ENCODE peak calls at places on chromosomes 1 and 21, in four cellular contexts. One of them, this sample, is unnamed. For H3K27me3 and H3K9me3, the result is how much of the 10 kb centered on the place peaks cover.

GRCh38 chr1:165364432-165365133 is 8.1 kb upstream of the LMX1A start:
- DNase-seq in heart left ventricle: peak
- DNase-seq in H9: no peak
- DNase-seq in iPS DF 6.9: no peak
- DNase-seq in this sample: no peak

GRCh38 chr1:63326473-63327380 is 4.4 kb downstream of the FOXD3 start:
- DNase-seq in heart left ventricle: no peak
- DNase-seq in H9: peak
- DNase-seq in iPS DF 6.9: no peak
- DNase-seq in this sample: no peak

GRCh38 chr21:45074048-45074817 is at the start of gene ADARB1:
- DNase-seq in heart left ventricle: peak
- DNase-seq in H9: peak
- DNase-seq in iPS DF 6.9: no peak
- DNase-seq in this sample: peak

GRCh38 chr1:40258445-40258769 is 371 bp downstream of the ZMPSTE24 start:
- DNase-seq in heart left ventricle: no peak
- DNase-seq in H9: no peak
- DNase-seq in iPS DF 6.9: peak
- DNase-seq in this sample: no peak

GRCh38 chr1:63906053-63906704 is 132.4 kb downstream of the ROR1 start:
- DNase-seq in heart left ventricle: no peak
- DNase-seq in H9: no peak
- DNase-seq in iPS DF 6.9: no peak
- DNase-seq in this sample: no peak

GRCh38 chr1:243582321-243582720 is 267.7 kb downstream of the AKT3 start:
- DNase-seq in heart left ventricle: no peak
- DNase-seq in H9: no peak
- DNase-seq in iPS DF 6.9: no peak
- DNase-seq in this sample: no peak

GRCh38 chr1:39759436-39759726 is 11.8 kb downstream of the OXCT2 start:
- DNase-seq in heart left ventricle: no peak
- DNase-seq in H9: no peak
- DNase-seq in iPS DF 6.9: no peak
- DNase-seq in this sample: no peak

GRCh38 chr1:60169206-60169605 is 95.6 kb upstream of the C1orf87 start:
- DNase-seq in heart left ventricle: no peak
- DNase-seq in H9: no peak
- DNase-seq in iPS DF 6.9: no peak
- DNase-seq in this sample: no peak

GRCh38 chr1:154906621-154907081 is 29.9 kb downstream of the PMVK start:
- DNase-seq in heart left ventricle: no peak
- DNase-seq in H9: no peak
- DNase-seq in iPS DF 6.9: no peak
- DNase-seq in this sample: peak

GRCh38 chr21:36640260-36641244 is 58.4 kb upstream of the SIM2 start:
- DNase-seq in heart left ventricle: no peak
- DNase-seq in H9: peak
- DNase-seq in iPS DF 6.9: no peak
- DNase-seq in this sample: no peak

GRCh38 chr21:45306453-45306831 is 18.7 kb upstream of the POFUT2 start:
- DNase-seq in heart left ventricle: peak
- DNase-seq in H9: no peak
- DNase-seq in iPS DF 6.9: no peak
- DNase-seq in this sample: no peak

GRCh38 chr1:47688161-47688560 is 250.3 kb downstream of the FOXD2 start:
- DNase-seq in heart left ventricle: no peak
- DNase-seq in H9: peak
- DNase-seq in iPS DF 6.9: no peak
- DNase-seq in this sample: no peak

GRCh38 chr1:177923441-177923840 is 46.4 kb downstream of the SEC16B start:
- DNase-seq in heart left ventricle: no peak
- DNase-seq in H9: no peak
- DNase-seq in iPS DF 6.9: no peak
- DNase-seq in this sample: no peak

GRCh38 chr1:182317489-182318180 is 74.0 kb downstream of the GLUL start:
- DNase-seq in heart left ventricle: no peak
- DNase-seq in H9: no peak
- DNase-seq in iPS DF 6.9: no peak
- DNase-seq in this sample: no peak

GRCh38 chr1:36008546-36009197 is 75.2 kb upstream of the TEKT2 start:
- DNase-seq in heart left ventricle: no peak
- DNase-seq in H9: no peak
- DNase-seq in iPS DF 6.9: no peak
- DNase-seq in this sample: peak

GRCh38 chr1:11862890-11863289 is 4.1 kb upstream of the NPPB start:
- DNase-seq in heart left ventricle: no peak
- DNase-seq in H9: no peak
- DNase-seq in iPS DF 6.9: no peak
- DNase-seq in this sample: no peak

GRCh38 chr1:7613106-7613850 is 157.8 kb upstream of the VAMP3 start:
- DNase-seq in heart left ventricle: peak
- DNase-seq in H9: no peak
- DNase-seq in iPS DF 6.9: no peak
- DNase-seq in this sample: no peak

GRCh38 chr1:223129229-223129851 is 13.7 kb downstream of the TLR5 start:
- DNase-seq in heart left ventricle: peak
- DNase-seq in H9: peak
- DNase-seq in iPS DF 6.9: peak
- DNase-seq in this sample: peak

GRCh38 chr1:26471498-26472329 is 526 bp upstream of the HMGN2 start:
- DNase-seq in heart left ventricle: peak
- DNase-seq in H9: peak
- DNase-seq in iPS DF 6.9: no peak
- DNase-seq in this sample: peak

GRCh38 chr1:8247821-8248436 is 70.0 kb upstream of the SLC45A1 start:
- DNase-seq in heart left ventricle: no peak
- DNase-seq in H9: no peak
- DNase-seq in iPS DF 6.9: no peak
- DNase-seq in this sample: no peak

GRCh38 chr21:40616377-40616704 is 230.6 kb downstream of the DSCAM start:
- DNase-seq in heart left ventricle: no peak
- DNase-seq in H9: no peak
- DNase-seq in iPS DF 6.9: no peak
- DNase-seq in this sample: no peak

GRCh38 chr1:210233216-210233494 is 559 bp downstream of the SERTAD4 start:
- DNase-seq in heart left ventricle: peak
- DNase-seq in H9: no peak
- DNase-seq in iPS DF 6.9: no peak
- DNase-seq in this sample: no peak

GRCh38 chr1:64677471-64677870 is 67.4 kb upstream of the RAVER2 start:
- DNase-seq in heart left ventricle: no peak
- DNase-seq in H9: no peak
- DNase-seq in iPS DF 6.9: no peak
- DNase-seq in this sample: no peak

GRCh38 chr1:19664453-19665043 is at the start of gene HTR6:
- DNase-seq in heart left ventricle: no peak
- DNase-seq in H9: no peak
- DNase-seq in iPS DF 6.9: no peak
- DNase-seq in this sample: no peak
- H3K27me3 ChIP-seq in heart left ventricle: under half
- H3K27me3 ChIP-seq in H9: under half
- H3K27me3 ChIP-seq in iPS DF 6.9: under half
- H3K27me3 ChIP-seq in this sample: under half

DNA sequence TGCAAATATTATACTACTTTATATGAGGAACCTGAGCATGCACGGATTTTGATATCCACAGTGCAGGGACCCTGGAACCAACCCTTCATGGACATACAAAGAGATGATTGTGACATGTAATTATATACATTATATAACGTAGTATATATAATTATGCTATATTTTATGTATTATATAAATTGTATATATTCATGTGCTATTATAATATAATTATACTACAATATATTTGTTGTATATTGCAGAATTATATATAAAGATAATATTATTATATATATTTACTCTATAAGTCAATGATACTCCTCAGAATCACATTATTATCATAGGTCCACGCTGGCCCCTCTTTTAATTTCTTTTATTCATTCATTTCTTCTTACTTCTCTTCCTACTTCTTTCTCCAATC is 70.9 kb downstream of the TNFSF18 start:
- DNase-seq in heart left ventricle: no peak
- DNase-seq in H9: no peak
- DNase-seq in iPS DF 6.9: no peak
- DNase-seq in this sample: no peak
- H3K9me3 ChIP-seq in heart left ventricle: under half
- H3K9me3 ChIP-seq in H9: under half
- H3K9me3 ChIP-seq in iPS DF 6.9: under half
- H3K9me3 ChIP-seq in this sample: under half

GRCh38 chr1:9376430-9376829 is 83.7 kb downstream of the SPSB1 start:
- DNase-seq in heart left ventricle: no peak
- DNase-seq in H9: no peak
- DNase-seq in iPS DF 6.9: no peak
- DNase-seq in this sample: no peak
- H3K27ac ChIP-seq in heart left ventricle: no peak
- H3K27ac ChIP-seq in H9: no peak
- H3K27ac ChIP-seq in iPS DF 6.9: no peak
- H3K27ac ChIP-seq in this sample: no peak

GRCh38 chr1:3787745-3788605 is 8.3 kb downstream of the LRRC47 start:
- DNase-seq in heart left ventricle: no peak
- DNase-seq in H9: no peak
- DNase-seq in iPS DF 6.9: no peak
- DNase-seq in this sample: no peak
- H3K27me3 ChIP-seq in heart left ventricle: under half
- H3K27me3 ChIP-seq in H9: under half
- H3K27me3 ChIP-seq in iPS DF 6.9: under half
- H3K27me3 ChIP-seq in this sample: under half

GRCh38 chr21:14985306-14985705 is 79.5 kb downstream of the NRIP1 start:
- DNase-seq in heart left ventricle: no peak
- DNase-seq in H9: no peak
- DNase-seq in iPS DF 6.9: no peak
- DNase-seq in this sample: no peak
- H3K9me3 ChIP-seq in heart left ventricle: under half
- H3K9me3 ChIP-seq in H9: under half
- H3K9me3 ChIP-seq in iPS DF 6.9: under half
- H3K9me3 ChIP-seq in this sample: under half

DNA sequence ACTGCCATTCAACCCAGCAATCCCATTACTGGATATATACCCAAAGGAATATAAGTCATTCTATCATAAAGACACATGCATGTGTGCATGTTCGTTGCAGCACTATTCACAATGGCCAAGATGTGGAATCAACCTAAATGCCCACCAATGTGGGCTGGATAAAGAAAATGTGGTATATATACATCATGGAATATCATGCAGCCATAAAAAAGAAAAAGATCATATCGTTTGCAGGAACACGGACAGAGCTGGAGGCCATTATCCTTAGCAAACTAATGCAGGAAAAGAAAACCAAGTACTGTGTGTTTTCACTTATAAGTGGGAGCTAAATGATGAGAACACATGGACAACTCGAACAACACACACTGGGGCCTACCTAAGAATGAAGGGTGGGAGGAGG is 123.7 kb downstream of the CDC7 start:
- DNase-seq in heart left ventricle: no peak
- DNase-seq in H9: no peak
- DNase-seq in iPS DF 6.9: no peak
- DNase-seq in this sample: no peak
- H3K27ac ChIP-seq in heart left ventricle: no peak
- H3K27ac ChIP-seq in H9: no peak
- H3K27ac ChIP-seq in iPS DF 6.9: no peak
- H3K27ac ChIP-seq in this sample: no peak

GRCh38 chr1:22874785-22875184 is 97.9 kb downstream of the LACTBL1 start:
- DNase-seq in heart left ventricle: no peak
- DNase-seq in H9: no peak
- DNase-seq in iPS DF 6.9: no peak
- DNase-seq in this sample: no peak

GRCh38 chr1:22877112-22877915 is 95.4 kb downstream of the LACTBL1 start:
- DNase-seq in heart left ventricle: no peak
- DNase-seq in H9: no peak
- DNase-seq in iPS DF 6.9: no peak
- DNase-seq in this sample: no peak

GRCh38 chr1:22875851-22876250 is 96.8 kb downstream of the LACTBL1 start:
- DNase-seq in heart left ventricle: no peak
- DNase-seq in H9: no peak
- DNase-seq in iPS DF 6.9: no peak
- DNase-seq in this sample: no peak

GRCh38 chr1:22876359-22877111 is 96.1 kb downstream of the LACTBL1 start:
- DNase-seq in heart left ventricle: no peak
- DNase-seq in H9: no peak
- DNase-seq in iPS DF 6.9: no peak
- DNase-seq in this sample: no peak

DNA sequence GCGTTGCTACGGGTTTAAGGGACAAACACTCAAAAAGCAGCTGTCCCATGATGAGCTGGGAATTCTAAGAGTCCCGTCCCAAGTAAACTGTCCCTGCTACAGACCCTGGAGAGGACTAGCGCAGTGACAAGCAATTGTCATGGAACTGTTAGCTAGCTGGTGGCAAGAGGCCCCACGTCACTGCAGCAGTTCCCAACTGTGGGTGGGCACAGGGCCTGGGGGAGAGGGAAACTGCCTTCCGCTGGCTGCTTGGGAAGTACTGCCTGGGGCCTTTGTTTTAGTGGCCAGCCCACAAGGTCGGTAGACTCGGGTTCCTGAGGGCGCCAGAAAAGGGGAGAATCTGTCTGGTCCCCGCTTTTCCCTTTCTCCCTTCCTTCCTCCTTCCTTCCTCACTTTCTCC is 97.4 kb downstream of the LACTBL1 start:
- DNase-seq in heart left ventricle: no peak
- DNase-seq in H9: no peak
- DNase-seq in iPS DF 6.9: no peak
- DNase-seq in this sample: no peak
- H3K27me3 ChIP-seq in heart left ventricle: under half
- H3K27me3 ChIP-seq in H9: under half
- H3K27me3 ChIP-seq in iPS DF 6.9: under half
- H3K27me3 ChIP-seq in this sample: under half

GRCh38 chr1:181159451-181160151 is 71.1 kb downstream of the IER5 start:
- DNase-seq in heart left ventricle: no peak
- DNase-seq in H9: no peak
- DNase-seq in iPS DF 6.9: no peak
- DNase-seq in this sample: peak

GRCh38 chr1:181155339-181155738 is 66.8 kb downstream of the IER5 start:
- DNase-seq in heart left ventricle: no peak
- DNase-seq in H9: no peak
- DNase-seq in iPS DF 6.9: no peak
- DNase-seq in this sample: no peak

GRCh38 chr1:181163662-181164061 is 75.2 kb downstream of the IER5 start:
- DNase-seq in heart left ventricle: no peak
- DNase-seq in H9: no peak
- DNase-seq in iPS DF 6.9: no peak
- DNase-seq in this sample: no peak

GRCh38 chr1:181161170-181161870 is 72.8 kb downstream of the IER5 start:
- DNase-seq in heart left ventricle: no peak
- DNase-seq in H9: no peak
- DNase-seq in iPS DF 6.9: no peak
- DNase-seq in this sample: peak

GRCh38 chr1:181160322-181160721 is 71.8 kb downstream of the IER5 start:
- DNase-seq in heart left ventricle: no peak
- DNase-seq in H9: no peak
- DNase-seq in iPS DF 6.9: no peak
- DNase-seq in this sample: no peak
- H3K9me3 ChIP-seq in heart left ventricle: under half
- H3K9me3 ChIP-seq in H9: under half
- H3K9me3 ChIP-seq in iPS DF 6.9: under half
- H3K9me3 ChIP-seq in this sample: under half

This sample was measured in CD4-positive, CD25-positive, alpha-beta regulatory T cell.